ENCODE peak calls at places on chromosome 6, in four cellular contexts. H, Z, R and P are unnamed samples.

GRCh38 chr6:149202100-149202499 is 115.4 kb upstream of the TAB2 start:
- DNase-seq in R (no peak), Z (no peak), H (no peak), P (no peak)

GRCh38 chr6:79869600-79870084 is 77.7 kb downstream of the ELOVL4 start:
- DNase-seq in Z (peak; percentile 84), H (peak; percentile 66), R (peak; percentile 85), P (peak; percentile 83)

GRCh38 chr6:33779305-33779704 is 9.6 kb downstream of the LEMD2 start:
- DNase-seq in Z (no peak), R (no peak), H (no peak), P (no peak)

GRCh38 chr6:138084904-138085838 is 22.0 kb downstream of the PERP start:
- DNase-seq in R (no peak), Z (no peak), H (no peak), P (no peak)

GRCh38 chr6:33290459-33290858 is 1.1 kb downstream of the PFDN6 start:
- DNase-seq in Z (no peak), H (no peak), R (no peak), P (no peak)

GRCh38 chr6:147061152-147061551 is 143.1 kb upstream of the STXBP5 start:
- DNase-seq in H (no peak), R (no peak), Z (no peak), P (no peak)

GRCh38 chr6:107911711-107912110 is 46.3 kb downstream of the SEC63 start:
- DNase-seq in R (no peak), Z (no peak), H (no peak), P (no peak)

GRCh38 chr6:34834789-34835518 is 43.1 kb downstream of the BLTP3A start:
- DNase-seq in R (no peak), Z (peak; percentile 63), H (no peak), P (no peak)

GRCh38 chr6:166386111-166386510 is 3.4 kb upstream of the MPC1 start:
- DNase-seq in H (no peak), R (no peak), Z (no peak), P (no peak)

GRCh38 chr6:143733500-143733899 is 55.7 kb downstream of the PHACTR2 start:
- DNase-seq in H (no peak), Z (no peak), R (no peak), P (no peak)

GRCh38 chr6:3885262-3886036 is 36.3 kb downstream of the FAM50B start:
- DNase-seq in Z (peak; percentile 33), R (no peak), H (no peak), P (no peak)

GRCh38 chr6:2770171-2770570 is 5.0 kb downstream of the WRNIP1 start:
- DNase-seq in R (no peak), Z (no peak), H (no peak), P (no peak)

GRCh38 chr6:33622456-33623431 is 1.6 kb downstream of the ITPR3 start:
- DNase-seq in Z (peak; percentile 67), R (no peak), H (no peak), P (no peak)

GRCh38 chr6:168056892-168057527 is 22.0 kb downstream of the FRMD1 start:
- DNase-seq in R (no peak), Z (no peak), H (no peak), P (no peak)

GRCh38 chr6:10403385-10404106 is 11.3 kb downstream of the TFAP2A start:
- DNase-seq in H (no peak), Z (peak; percentile 89), R (no peak), P (no peak)

GRCh38 chr6:166929534-166930189 is 26.7 kb downstream of the RNASET2 start:
- DNase-seq in Z (no peak), R (no peak), H (no peak), P (no peak)

GRCh38 chr6:97399208-97399607 is 116.2 kb upstream of the MMS22L start:
- DNase-seq in H (no peak), Z (no peak), R (no peak), P (no peak)

GRCh38 chr6:106514281-106514885 is 114.9 kb downstream of the RTN4IP1 start:
- DNase-seq in R (no peak), H (no peak), Z (no peak), P (no peak)

GRCh38 chr6:151068761-151069312 is 170.9 kb upstream of the AKAP12 start:
- DNase-seq in H (no peak), Z (peak; percentile 80), R (no peak), P (no peak)

GRCh38 chr6:37372116-37372515 is 18.3 kb downstream of the RNF8 start:
- DNase-seq in R (no peak), H (no peak), Z (no peak), P (no peak)

GRCh38 chr6:134065706-134066105 is 13.3 kb upstream of the SLC2A12 start:
- DNase-seq in Z (peak; percentile 34), R (no peak), H (no peak), P (peak; percentile 34)

GRCh38 chr6:46510656-46511055 is 19.4 kb upstream of the RCAN2 start:
- DNase-seq in R (peak; percentile 69), Z (peak; percentile 66), H (no peak), P (no peak)

GRCh38 chr6:294656-295565 is 2.6 kb downstream of the DUSP22 start:
- DNase-seq in Z (peak; percentile 9), R (no peak), H (no peak), P (no peak)

GRCh38 chr6:291148-291696 is 1.1 kb upstream of the DUSP22 start:
- DNase-seq in R (no peak), Z (peak; percentile 12), H (no peak), P (no peak)

GRCh38 chr6:292506-293184 is 358 bp downstream of the DUSP22 start:
- DNase-seq in H (peak; percentile 67), Z (peak; percentile 71), R (peak; percentile 89), P (peak; percentile 79)

GRCh38 chr6:291697-292505 is at the start of gene DUSP22:
- DNase-seq in Z (peak; percentile 94), R (peak; percentile 94), H (peak; percentile 67), P (peak; percentile 88)

GRCh38 chr6:293185-294174 is 1.2 kb downstream of the DUSP22 start:
- DNase-seq in H (peak; percentile 12), Z (peak; percentile 50), R (no peak), P (peak; percentile 57)
- H3K4me1 ChIP-seq in H (peaks cover 37% of the 10 kb centered on the region), Z (peaks cover 9% of the 10 kb centered on the region), R (peaks cover 2% of the 10 kb centered on the region), P (peaks cover 42% of the 10 kb centered on the region)

DNA sequence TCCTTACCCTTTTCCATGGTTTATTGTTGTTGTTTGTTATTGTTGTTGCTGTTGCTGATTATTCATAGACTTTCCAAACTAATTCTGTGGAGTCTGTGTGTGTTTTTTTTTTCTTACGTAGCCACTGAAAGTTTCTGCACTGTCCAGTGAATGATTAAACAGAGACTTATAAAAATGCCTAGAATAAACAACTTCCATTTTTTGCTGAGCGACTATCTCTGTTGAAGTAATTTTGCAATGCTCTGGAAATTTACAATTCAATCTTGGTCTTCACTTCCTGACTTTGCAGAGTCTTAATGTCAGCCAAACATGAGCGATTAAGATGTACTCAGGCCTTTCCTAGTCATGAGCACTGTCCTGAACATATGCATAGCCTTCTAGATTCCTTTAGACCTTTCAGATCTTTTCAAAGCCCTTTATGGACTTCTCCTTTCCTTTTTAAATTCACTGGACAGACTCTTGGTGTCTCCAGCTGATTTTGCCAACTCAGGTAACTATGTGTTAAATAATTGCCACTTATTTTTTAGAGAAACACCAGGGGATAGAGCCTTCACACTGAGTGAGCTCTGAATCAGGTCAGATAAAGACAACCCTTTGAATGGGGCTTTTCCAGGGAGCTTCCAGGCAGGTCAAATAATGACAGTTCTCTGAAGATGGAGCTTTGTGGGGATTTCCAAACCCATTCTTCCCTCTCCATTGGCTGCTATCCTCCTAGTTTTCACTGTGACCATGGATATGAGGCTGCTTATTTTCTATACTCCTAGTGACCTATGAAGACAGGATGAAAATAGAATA is 622.8 kb upstream of the EPHA7 start:
- DNase-seq in R (no peak), Z (no peak), H (no peak), P (no peak)
- H3K9me3 ChIP-seq in R (no peaks in the 10 kb centered on the region), Z (no peaks in the 10 kb centered on the region), H (no peaks in the 10 kb centered on the region), P (no peaks in the 10 kb centered on the region)

DNA sequence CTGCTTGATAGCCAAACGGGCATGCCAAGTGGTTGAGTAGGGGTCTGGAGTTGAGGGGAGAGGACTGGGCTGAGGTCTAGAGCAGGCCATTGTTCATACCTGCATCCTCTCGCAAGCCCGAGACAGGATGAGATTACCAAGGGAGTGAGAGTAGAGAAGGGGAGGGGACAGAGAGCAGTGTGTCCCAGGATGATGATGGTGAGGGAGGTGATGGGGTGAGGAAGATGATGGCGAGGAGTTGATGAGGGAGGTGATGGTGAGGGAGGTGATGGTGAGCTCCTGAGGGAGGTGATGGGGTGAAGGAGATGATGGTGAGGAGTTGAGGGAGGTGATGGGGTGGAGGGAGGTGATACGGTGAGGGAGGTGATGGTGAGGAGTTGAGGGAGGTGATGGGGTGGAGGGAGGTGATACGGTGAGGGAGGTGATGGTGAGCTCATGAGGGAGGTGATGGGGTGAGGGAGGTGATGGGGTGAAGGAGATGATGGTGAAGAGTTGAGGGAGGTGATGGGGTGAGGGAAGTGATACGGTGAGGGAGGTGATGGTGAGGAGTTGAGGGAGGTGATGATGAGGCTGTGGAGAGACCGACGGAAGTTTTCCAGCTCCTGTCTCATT is 6.4 kb downstream of the TMEM181 start:
- DNase-seq in H (no peak), R (no peak), Z (no peak), P (no peak)
- H3K4me1 ChIP-seq in H (peaks cover 45% of the 10 kb centered on the region), R (no peaks in the 10 kb centered on the region), Z (peaks cover 17% of the 10 kb centered on the region), P (peaks cover 60% of the 10 kb centered on the region)

GRCh38 chr6:30283761-30284160 is 43.0 kb upstream of the TRIM39 start:
- DNase-seq in H (no peak), Z (no peak), R (no peak), P (no peak)
- H3K9me3 ChIP-seq in H (peaks cover 21% of the 10 kb centered on the region), Z (no peaks in the 10 kb centered on the region), R (peaks cover 17% of the 10 kb centered on the region), P (peaks cover 82% of the 10 kb centered on the region)

DNA sequence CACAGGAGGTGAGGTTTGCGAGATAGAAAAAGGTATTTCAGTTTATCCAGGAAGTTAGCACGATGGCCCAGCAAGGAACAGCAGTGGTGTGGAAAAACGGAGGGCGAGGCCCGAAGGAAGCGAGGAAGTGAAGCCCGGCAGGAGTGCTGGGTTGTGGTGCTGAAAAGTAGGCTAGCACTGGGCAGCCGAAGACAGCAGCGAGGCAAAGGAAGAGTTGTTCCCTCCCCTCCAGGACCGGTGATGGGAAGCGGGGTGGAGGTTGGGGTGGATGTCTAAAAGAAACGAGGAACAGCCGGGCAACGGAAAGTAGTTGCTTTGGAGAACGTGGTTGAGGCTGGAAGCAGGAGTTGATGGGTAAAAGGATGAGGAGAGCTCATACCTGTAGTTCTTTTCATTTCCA is 1.4 kb downstream of the METTL24 start:
- DNase-seq in H (no peak), Z (no peak), R (no peak), P (no peak)
- H3K4me1 ChIP-seq in H (peaks cover 17% of the 10 kb centered on the region), Z (peaks cover 3% of the 10 kb centered on the region), R (peaks cover 8% of the 10 kb centered on the region), P (peaks cover 3% of the 10 kb centered on the region)

GRCh38 chr6:61953881-61954280 is 332.1 kb downstream of the KHDRBS2 start:
- DNase-seq in R (no peak), H (no peak), Z (no peak), P (no peak)
- H3K9me3 ChIP-seq in R (no peaks in the 10 kb centered on the region), H (no peaks in the 10 kb centered on the region), Z (no peaks in the 10 kb centered on the region), P (no peaks in the 10 kb centered on the region)

DNA sequence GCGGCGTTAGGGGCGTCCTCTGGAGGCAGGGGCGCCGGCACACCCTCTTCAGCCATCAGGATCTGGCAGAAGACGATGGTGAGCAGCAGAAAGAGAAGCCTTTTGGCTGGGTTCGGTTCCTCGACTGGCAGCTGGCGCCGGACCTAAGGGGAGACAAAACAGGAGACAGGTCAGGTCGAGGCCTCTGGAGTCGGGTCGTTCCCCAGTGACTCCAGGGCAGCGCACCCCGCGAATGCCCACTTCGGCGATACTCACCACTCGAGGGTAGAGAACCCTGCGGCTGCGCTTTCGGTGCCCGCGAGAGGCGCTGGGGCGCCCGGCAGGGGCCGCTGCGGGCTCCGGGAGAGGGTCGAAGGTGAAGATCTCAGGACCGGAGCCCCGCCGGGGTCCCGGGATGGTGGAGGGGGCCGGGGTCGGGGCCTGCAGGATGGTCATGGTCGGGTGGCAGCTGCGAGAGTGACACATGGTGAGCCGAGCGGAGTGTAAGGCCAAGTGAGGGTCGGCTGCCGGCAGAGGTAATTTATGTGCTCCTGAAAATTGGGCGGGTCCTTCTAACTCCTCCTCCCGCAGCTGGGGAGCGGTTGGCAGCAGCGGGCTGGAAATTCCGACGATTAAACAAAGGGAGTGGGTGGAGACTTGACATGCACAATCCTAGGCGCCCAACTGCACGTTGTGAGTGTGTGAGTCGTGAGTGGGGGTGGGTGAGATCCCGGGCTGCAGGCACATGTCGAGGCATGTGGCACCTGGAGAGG is at the start of gene IER3:
- DNase-seq in H (peak; percentile 55), R (peak; percentile 94), Z (peak; percentile 95), P (peak; percentile 63)
- H3K4me1 ChIP-seq in H (peaks cover 30% of the 10 kb centered on the region), R (no peaks in the 10 kb centered on the region), Z (peaks cover 45% of the 10 kb centered on the region), P (peaks cover 33% of the 10 kb centered on the region)